ENCODE peak calls at places on chromosomes 13 and 19, in eight cellular contexts. R is fibroblast of the aortic adventitia, I is cardiac fibroblast, B is fibroblast of lung, O is bronchial epithelial cell, Q is heart right ventricle, N is heart left ventricle, T is NB4. V is an unnamed sample.

GRCh38 chr19:8858260-8858659 is 26.1 kb downstream of the MBD3L1 start:
- DNase-seq in N (no peak), Q (no peak), O (no peak), T (no peak), I (no peak), R (no peak), B (no peak), V (no peak)

GRCh38 chr19:17124025-17124424 is 48.4 kb downstream of the MYO9B start:
- DNase-seq in B (no peak), I (no peak), R (no peak), Q (no peak), T (no peak), O (no peak), N (no peak), V (no peak)

GRCh38 chr19:49924004-49924880 is 4.8 kb upstream of the ATF5 start:
- DNase-seq in B (peak; percentile 39), I (no peak), T (no peak), Q (no peak), R (peak; percentile 91), N (no peak), O (no peak), V (no peak)

GRCh38 chr13:98665638-98665995 is 86.9 kb downstream of the SLC15A1 start:
- DNase-seq in R (no peak), I (no peak), B (no peak), N (no peak), T (no peak), Q (no peak), O (no peak), V (no peak)

GRCh38 chr13:99955107-99955746 is 16.3 kb downstream of the ZIC5 start:
- DNase-seq in Q (no peak), N (no peak), R (no peak), I (no peak), B (no peak), T (no peak), O (no peak), V (no peak)

GRCh38 chr13:83563499-83563898 is 318.8 kb downstream of the SLITRK1 start:
- DNase-seq in Q (no peak), B (no peak), T (no peak), R (no peak), N (no peak), O (no peak), I (no peak), V (no peak)

GRCh38 chr19:50383307-50383851 is 768 bp upstream of the POLD1 start:
- DNase-seq in T (no peak), I (no peak), O (no peak), B (no peak), N (peak; percentile 29), Q (no peak), R (no peak), V (no peak)

GRCh38 chr19:45976180-45976579 is 2.5 kb upstream of the NOVA2 start:
- DNase-seq in Q (no peak), T (no peak), O (no peak), N (no peak), R (no peak), I (peak; percentile 12), B (no peak), V (no peak)

GRCh38 chr19:42334697-42335373 is 9.4 kb downstream of the MEGF8 start:
- DNase-seq in N (no peak), B (no peak), Q (no peak), R (no peak), O (no peak), T (no peak), I (no peak), V (no peak)

GRCh38 chr19:31356587-31357314 is 7.5 kb upstream of the TSHZ3 start:
- DNase-seq in B (no peak), Q (no peak), N (peak; percentile 50), O (no peak), I (no peak), T (peak; percentile 44), R (no peak), V (no peak)

GRCh38 chr13:36712785-36713184 is 39.0 kb downstream of the SERTM1 start:
- DNase-seq in N (no peak), Q (no peak), I (peak; percentile 56), T (peak; percentile 44), R (peak; percentile 92), O (no peak), B (no peak), V (peak; percentile 88)

GRCh38 chr13:100124265-100124664 is 35.4 kb downstream of the PCCA start:
- DNase-seq in R (no peak), I (peak; percentile 50), Q (no peak), T (peak; percentile 76), O (peak; percentile 50), B (no peak), N (no peak), V (no peak)

GRCh38 chr13:91346848-91347211 is 657 bp upstream of the MIR17HG start:
- DNase-seq in Q (no peak), I (peak; percentile 22), T (peak; percentile 65), N (no peak), B (no peak), O (peak; percentile 34), R (no peak), V (peak; percentile 32)

GRCh38 chr19:58305065-58305931 is at the start of gene ERVK3-1:
- DNase-seq in R (peak; percentile 97), N (peak; percentile 98), I (peak; percentile 98), B (peak; percentile 97), Q (peak; percentile 95), O (peak; percentile 90), T (peak; percentile 96), V (peak; percentile 99)

GRCh38 chr19:35796645-35797542 is 15.8 kb downstream of the PRODH2 start:
- DNase-seq in Q (no peak), T (no peak), N (no peak), R (no peak), B (no peak), O (no peak), I (no peak), V (no peak)
- TF ChIP-seq CTCF in Q (no peak), T (no peak), N (no peak), R (no peak), B (no peak), O (no peak), I (no peak), V (no peak)

GRCh38 chr13:21557995-21558394 is 46.0 kb downstream of the MICU2 start:
- DNase-seq in B (no peak), T (peak; percentile 50), O (peak; percentile 38), I (peak; percentile 29), R (no peak), Q (no peak), N (no peak), V (no peak)
- H3K4me3 ChIP-seq in B (no peak overlapping the region), T (no peak overlapping the region), O (no peak overlapping the region), I (no peak overlapping the region), R (no peak overlapping the region), Q (no peak overlapping the region), N (no peak overlapping the region), V (no peak overlapping the region)

GRCh38 chr19:29067831-29068230 is 145.1 kb downstream of the UQCRFS1 start:
- DNase-seq in N (no peak), T (no peak), R (no peak), I (no peak), Q (no peak), B (no peak), O (no peak), V (no peak)

GRCh38 chr19:29060833-29061364 is 152.1 kb downstream of the UQCRFS1 start:
- DNase-seq in N (no peak), Q (no peak), R (no peak), O (no peak), T (peak; percentile 75), I (no peak), B (no peak), V (no peak)

GRCh38 chr19:29062486-29063435 is 150.2 kb downstream of the UQCRFS1 start:
- DNase-seq in N (no peak), B (no peak), O (no peak), T (no peak), R (no peak), I (no peak), Q (no peak), V (no peak)
- TF ChIP-seq CTCF in N (no peak), B (no peak), O (no peak), T (no peak), R (no peak), I (no peak), Q (no peak), V (no peak)

DNA sequence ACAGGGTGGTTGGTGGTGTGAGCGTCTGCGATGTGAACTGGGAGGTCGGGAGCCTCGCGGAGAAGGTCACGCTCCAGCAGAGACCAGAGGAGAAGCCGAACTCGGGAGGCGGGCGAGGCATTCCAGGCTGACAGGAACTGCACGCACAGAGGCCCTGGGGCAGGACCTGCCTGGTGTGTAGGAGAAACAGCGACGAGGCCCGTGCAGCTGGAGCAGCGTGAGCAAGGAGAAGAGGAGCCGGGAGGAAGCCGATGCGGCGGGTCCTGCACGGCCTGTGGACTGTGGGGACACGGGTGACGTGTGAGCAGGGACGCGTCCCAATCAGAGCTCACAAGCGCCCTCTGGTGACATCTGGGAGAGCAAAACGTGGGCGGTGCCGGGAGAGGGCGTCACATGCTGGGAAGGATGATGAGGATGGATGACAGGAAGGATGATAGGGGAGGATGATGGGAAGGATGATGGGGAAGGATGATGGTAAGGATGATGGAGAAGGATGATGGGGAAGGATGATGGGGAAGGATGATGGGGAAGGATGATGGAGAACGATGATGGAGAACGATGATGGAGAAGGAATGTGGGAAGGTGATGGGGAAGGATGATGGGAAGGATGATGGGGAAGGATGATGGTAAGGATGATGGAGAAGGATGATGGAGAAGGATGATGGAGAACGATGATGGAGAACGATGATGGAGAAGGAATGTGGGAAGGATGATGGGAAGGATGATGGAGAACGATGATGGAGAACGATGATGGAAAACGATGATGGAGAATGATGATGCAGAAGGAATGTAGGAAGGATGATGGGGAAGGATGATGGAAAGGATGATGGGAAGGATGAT is 16.1 kb upstream of the MADCAM1 start:
- DNase-seq in Q (peak; percentile 89), R (peak; percentile 43), B (peak; percentile 42), N (peak; percentile 93), T (peak; percentile 46), O (no peak), I (peak; percentile 72), V (peak; percentile 12)
- H3K4me3 ChIP-seq in Q (peak overlapping the region; percentile 40), R (peak overlapping the region; percentile 31), B (no peak overlapping the region), N (peak overlapping the region; percentile 29), T (no peak overlapping the region), O (no peak overlapping the region), I (no peak overlapping the region), V (no peak overlapping the region)

DNA sequence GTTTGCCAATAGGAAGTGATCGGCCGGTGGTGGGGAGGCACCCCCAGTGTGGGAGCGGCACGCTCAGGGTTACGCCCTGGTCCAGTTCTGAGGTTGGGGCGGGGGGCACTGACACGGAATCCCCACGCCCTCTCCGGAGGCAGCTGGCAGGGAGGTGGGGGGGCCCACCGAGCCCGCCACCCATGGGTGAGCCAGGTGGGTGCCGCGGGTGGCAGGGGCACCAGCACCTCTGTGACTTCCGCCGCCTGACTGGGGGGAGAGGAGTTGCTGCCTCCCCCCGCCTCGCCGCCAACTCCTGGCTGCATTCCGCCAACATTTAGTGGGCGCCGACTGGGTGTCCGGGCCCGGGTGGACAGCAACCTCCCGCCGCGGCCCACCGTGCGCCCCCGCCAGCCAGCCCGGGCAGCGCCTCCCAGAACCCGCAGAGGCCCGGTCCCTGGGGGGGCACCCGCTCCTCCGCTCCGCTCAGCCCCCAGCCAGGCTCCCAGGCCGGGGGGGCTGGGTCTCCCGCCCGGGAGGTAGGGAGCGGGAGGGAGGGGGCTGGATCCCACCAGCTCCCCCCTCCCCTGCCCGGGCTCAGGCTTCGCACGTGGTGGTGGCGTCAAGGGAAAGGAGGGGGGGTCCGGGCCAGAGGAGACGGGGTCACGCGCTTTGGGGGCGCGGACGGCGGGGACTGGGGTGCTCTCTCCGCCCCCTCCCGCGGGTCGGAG is 2.0 kb downstream of the ZBTB7A start:
- DNase-seq in N (peak; percentile 71), R (no peak), O (no peak), Q (peak; percentile 70), I (no peak), T (peak; percentile 62), B (peak; percentile 54), V (peak; percentile 35)
- TF ChIP-seq CTCF in N (no peak), R (no peak), O (no peak), Q (no peak), I (no peak), T (no peak), B (no peak), V (no peak)

V was measured in astrocyte of the spinal cord.